ENCODE peak calls at places on chromosomes 1 and 21, in six cellular contexts. V is NCI-H748 treated with DMSO at 0.1 percent for 48 hours, R is brain microvascular endothelial cell, A is cardiac fibroblast, L is AML-193, S is lower lobe of right lung. D is an unnamed sample.

GRCh38 chr1:175009532-175009931 is 9.8 kb downstream of the CACYBP start:
- DNase-seq in V (no peak), R (no peak), A (no peak), L (no peak), S (no peak), D (no peak)

GRCh38 chr1:221712776-221713431 is 29.0 kb downstream of the DUSP10 start:
- DNase-seq in V (no peak), R (no peak), A (no peak), L (peak; percentile 64), S (peak; percentile 47), D (no peak)

GRCh38 chr1:39086386-39087108 is 60.4 kb downstream of the NDUFS5 start:
- DNase-seq in V (no peak), R (peak; percentile 5), A (no peak), L (no peak), S (no peak), D (no peak)

GRCh38 chr1:210448293-210448892 is 119.7 kb downstream of the HHAT start:
- DNase-seq in V (peak; percentile 54), R (peak; percentile 44), A (peak; percentile 70), L (no peak), S (no peak), D (peak; percentile 9)

GRCh38 chr21:34836103-34836932 is 167.5 kb downstream of the CLIC6 start:
- DNase-seq in V (no peak), R (peak; percentile 100), A (peak; percentile 98), L (no peak), S (peak; percentile 86), D (no peak)

GRCh38 chr1:234330843-234331215 is 42.4 kb upstream of the COA6 start:
- DNase-seq in V (no peak), R (no peak), A (no peak), L (no peak), S (no peak), D (no peak)

GRCh38 chr1:244941121-244941520 is 76.8 kb upstream of the HNRNPU start:
- DNase-seq in V (no peak), R (no peak), A (no peak), L (no peak), S (no peak), D (no peak)

GRCh38 chr1:236742421-236743160 is 52.5 kb upstream of the MTR start:
- DNase-seq in V (no peak), R (no peak), A (no peak), L (no peak), S (no peak), D (no peak)

GRCh38 chr1:235649722-235650163 is at the start of gene GNG4:
- DNase-seq in V (peak; percentile 33), R (no peak), A (no peak), L (no peak), S (no peak), D (no peak)

GRCh38 chr1:30801826-30802198 is 44.2 kb upstream of the LAPTM5 start:
- DNase-seq in V (peak; percentile 56), R (peak; percentile 53), A (peak; percentile 73), L (peak; percentile 36), S (peak; percentile 87), D (peak; percentile 4)

GRCh38 chr1:246789454-246790339 is 65.5 kb downstream of the SCCPDH start:
- DNase-seq in V (no peak), R (no peak), A (no peak), L (no peak), S (no peak), D (no peak)

D was measured in NCI-H2081 treated with DMSO at 0.1 percent for 48 hours.